ENCODE peak calls at places on chromosomes 6 and 20, in five cellular contexts. Z is heart left ventricle, M is IMR-90, S is body of pancreas, Q is ovary. W is an unnamed sample.

GRCh38 chr20:46221271-46221670 is 87.0 kb downstream of the CDH22 start:
- DNase-seq in Z (no peak), M (no peak), S (no peak), Q (no peak), W (no peak)

GRCh38 chr6:132405143-132405915 is 4.1 kb upstream of the MOXD1 start:
- DNase-seq in Z (no peak), M (peak; percentile 81), S (no peak), Q (no peak), W (no peak)

GRCh38 chr20:25300496-25301170 is 52.7 kb downstream of the PYGB start:
- DNase-seq in Z (no peak), M (peak; percentile 42), S (no peak), Q (no peak), W (no peak)

GRCh38 chr20:10217517-10218410 is 866 bp upstream of the SNAP25 start:
- DNase-seq in Z (no peak), M (peak; percentile 96), S (peak; percentile 53), Q (peak; percentile 90), W (no peak)

GRCh38 chr6:26592649-26593048 is 4.1 kb upstream of the ABT1 start:
- DNase-seq in Z (no peak), M (no peak), S (no peak), Q (no peak), W (no peak)

GRCh38 chr6:51902261-51902764 is 185.1 kb downstream of the PKHD1 start:
- DNase-seq in Z (no peak), M (no peak), S (no peak), Q (no peak), W (no peak)

GRCh38 chr6:163955752-163956151 is 541.2 kb downstream of the QKI start:
- DNase-seq in Z (no peak), M (no peak), S (no peak), Q (no peak), W (no peak)

GRCh38 chr6:75608955-75609533 is 7.4 kb downstream of the SENP6 start:
- DNase-seq in Z (no peak), M (no peak), S (no peak), Q (no peak), W (no peak)

GRCh38 chr6:24584390-24584735 is 61.6 kb downstream of the KIAA0319 start:
- DNase-seq in Z (no peak), M (no peak), S (no peak), Q (no peak), W (no peak)

GRCh38 chr6:136351518-136352106 is 62.0 kb upstream of the BCLAF1 start:
- DNase-seq in Z (no peak), M (no peak), S (no peak), Q (no peak), W (no peak)

GRCh38 chr20:48661575-48662473 is 166.0 kb downstream of the PREX1 start:
- DNase-seq in Z (no peak), M (no peak), S (no peak), Q (no peak), W (no peak)

GRCh38 chr6:40344566-40345185 is 242.5 kb downstream of the LRFN2 start:
- DNase-seq in Z (peak; percentile 8), M (no peak), S (no peak), Q (no peak), W (no peak)

GRCh38 chr20:53934421-53935352 is 135.7 kb downstream of the BCAS1 start:
- DNase-seq in Z (peak; percentile 43), M (peak; percentile 84), S (peak; percentile 45), Q (peak; percentile 64), W (no peak)

GRCh38 chr20:37423545-37423944 is 77.6 kb downstream of the SRC start:
- DNase-seq in Z (no peak), M (no peak), S (no peak), Q (no peak), W (no peak)

GRCh38 chr6:122476131-122476530 is 4.5 kb upstream of the SERINC1 start:
- DNase-seq in Z (no peak), M (peak; percentile 33), S (no peak), Q (no peak), W (no peak)

GRCh38 chr6:10655508-10656055 is 38.8 kb downstream of the C6orf52 start:
- DNase-seq in Z (no peak), M (no peak), S (no peak), Q (no peak), W (no peak)

GRCh38 chr20:1441133-1441532 is 25.5 kb downstream of the NSFL1C start:
- DNase-seq in Z (no peak), M (no peak), S (no peak), Q (no peak), W (no peak)

GRCh38 chr6:32839356-32839755 is 817 bp upstream of the TAP2 start:
- DNase-seq in Z (no peak), M (no peak), S (no peak), Q (no peak), W (no peak)

GRCh38 chr6:41577865-41578713 is 31.9 kb downstream of the FOXP4 start:
- DNase-seq in Z (no peak), M (peak; percentile 51), S (peak; percentile 67), Q (no peak), W (no peak)

DNA sequence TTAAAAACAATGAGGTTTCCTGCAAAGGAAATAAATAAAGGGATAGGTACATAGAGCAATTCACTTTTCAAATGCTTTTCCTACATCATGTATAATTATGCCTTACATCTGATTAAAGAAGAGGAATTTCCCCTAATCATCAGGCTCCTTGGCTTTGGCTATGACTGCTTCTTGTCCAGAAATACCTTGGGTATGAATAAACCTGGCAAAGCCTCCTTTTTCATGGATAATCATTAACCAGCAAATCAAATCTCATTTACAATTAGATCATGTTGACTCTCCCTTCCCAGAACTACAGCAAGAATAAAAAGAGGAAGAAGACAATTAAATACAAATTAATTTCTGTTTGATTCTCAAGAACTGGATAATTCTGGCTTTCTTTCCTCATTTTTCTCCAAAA is 58.0 kb upstream of the CD2AP start:
- DNase-seq in Z (no peak), M (no peak), S (peak; percentile 29), Q (no peak), W (no peak)
- H3K27ac ChIP-seq in Z (no peak overlapping the region), M (no peak overlapping the region), S (no peak overlapping the region), Q (no peak overlapping the region), W (no peak overlapping the region)

DNA sequence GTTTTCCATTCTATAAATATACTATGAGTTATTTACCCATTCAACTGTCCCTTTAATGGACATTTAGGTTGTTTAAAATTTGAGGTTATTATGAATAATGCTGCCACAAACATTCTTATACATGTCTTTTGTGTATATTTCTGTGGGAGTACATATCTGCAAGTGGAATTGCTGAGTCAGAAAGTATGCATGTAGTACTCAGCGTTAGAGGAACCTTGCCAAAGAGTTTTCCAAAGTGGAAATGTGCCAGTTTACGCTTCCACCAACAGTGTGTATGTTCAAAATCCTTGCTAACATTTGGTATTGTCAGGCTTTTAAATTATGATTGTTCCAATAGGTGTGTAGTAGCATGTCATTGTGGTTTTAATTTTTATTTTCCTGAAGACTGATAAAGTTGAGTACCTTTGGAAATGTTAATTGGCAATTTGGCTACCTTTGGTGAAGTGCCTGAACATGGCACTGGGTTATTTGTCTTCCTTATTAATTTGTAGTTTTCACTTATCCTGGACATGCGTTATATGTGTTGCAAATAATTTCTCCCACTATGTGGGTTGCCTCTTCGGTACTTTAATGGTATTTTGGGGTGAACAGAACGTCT is 341.2 kb downstream of the CD83 start:
- DNase-seq in Z (no peak), M (peak; percentile 97), S (no peak), Q (no peak), W (no peak)
- H3K4me1 ChIP-seq in Z (peaks cover 44% of the 10 kb centered on the region), M (peaks cover 6% of the 10 kb centered on the region), S (no peaks in the 10 kb centered on the region), Q (peaks cover 12% of the 10 kb centered on the region), W (no peaks in the 10 kb centered on the region)

GRCh38 chr6:109455502-109456282 is at the start of gene MICAL1:
- DNase-seq in Z (peak; percentile 77), M (peak; percentile 24), S (peak; percentile 75), Q (peak; percentile 70), W (peak; percentile 29)
- TF ChIP-seq POLR2A in Z (no peak), M (no peak), S (peak; percentile 45), Q (no peak), W (no peak)

DNA sequence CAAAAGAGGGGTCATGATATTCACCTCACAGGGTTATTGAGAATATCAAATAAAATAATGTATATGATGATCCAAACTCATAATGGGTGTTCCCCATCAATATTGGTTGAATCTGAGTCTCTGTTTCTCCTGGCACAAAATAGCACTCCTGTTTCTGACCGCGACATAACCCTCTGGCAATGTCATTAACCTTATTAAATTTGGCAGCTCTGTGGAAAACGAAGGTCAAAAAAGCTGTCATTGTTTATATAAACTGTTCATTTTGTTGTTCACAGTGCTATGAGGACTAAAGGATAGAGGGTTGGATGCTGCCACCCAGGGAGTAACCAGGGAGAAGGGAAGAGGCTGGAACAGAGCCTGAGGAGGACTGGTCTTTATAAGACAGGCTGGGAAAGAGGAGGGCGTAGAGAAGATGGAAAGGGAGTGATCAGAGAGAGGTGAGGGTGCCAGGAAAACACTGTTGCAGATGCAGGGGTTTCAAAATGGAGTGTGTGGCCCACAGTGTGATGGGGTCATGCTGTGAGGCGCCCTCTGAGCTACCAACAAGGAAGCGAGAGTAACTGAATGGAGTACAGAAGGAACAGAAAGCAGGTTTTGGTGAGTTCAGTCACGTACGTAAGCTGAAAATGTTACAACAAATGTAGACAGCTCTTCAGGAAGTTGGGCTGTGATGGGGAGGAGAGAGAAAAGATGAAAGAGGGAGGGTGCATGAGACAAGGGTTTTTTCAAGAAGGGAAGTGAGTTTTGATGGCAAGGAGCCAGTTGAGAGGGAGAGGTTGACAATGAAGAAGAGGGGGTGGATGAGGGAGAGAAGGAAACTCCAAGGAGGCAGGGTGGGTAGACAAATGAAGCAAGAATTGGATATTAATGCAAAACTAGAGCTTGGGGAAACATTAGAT is 251.6 kb upstream of the TAB2 start:
- DNase-seq in Z (no peak), M (no peak), S (peak; percentile 62), Q (no peak), W (no peak)
- H3K27ac ChIP-seq in Z (peak overlapping the region; percentile 7), M (no peak overlapping the region), S (no peak overlapping the region), Q (no peak overlapping the region), W (peak overlapping the region; percentile 70)

GRCh38 chr6:356828-357251 is 34.7 kb upstream of the IRF4 start:
- DNase-seq in Z (no peak), M (no peak), S (no peak), Q (no peak), W (no peak)

GRCh38 chr6:355809-356208 is 35.7 kb upstream of the IRF4 start:
- DNase-seq in Z (no peak), M (no peak), S (no peak), Q (no peak), W (no peak)

GRCh38 chr6:354631-355280 is 36.8 kb upstream of the IRF4 start:
- DNase-seq in Z (no peak), M (no peak), S (no peak), Q (no peak), W (no peak)

GRCh38 chr6:353642-354614 is 37.6 kb upstream of the IRF4 start:
- DNase-seq in Z (no peak), M (no peak), S (no peak), Q (no peak), W (no peak)

DNA sequence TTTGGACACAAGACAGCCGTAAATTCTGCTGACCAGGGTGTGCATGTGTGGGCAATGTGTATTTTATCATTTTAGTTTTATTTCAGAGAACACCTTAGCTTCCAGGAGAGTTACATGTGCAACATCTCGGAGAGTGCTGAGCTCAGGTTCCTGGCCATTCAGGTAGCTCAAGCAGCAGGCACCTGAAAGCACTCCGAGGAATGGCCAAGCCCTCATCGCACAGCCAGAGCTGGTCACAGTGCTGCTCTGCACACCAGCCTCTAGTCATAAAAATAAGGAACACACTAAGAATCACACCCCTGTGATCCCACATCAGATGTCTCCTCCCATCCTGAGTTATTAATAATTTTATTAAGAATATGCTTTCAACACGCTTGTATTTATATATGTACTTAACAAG is 36.2 kb upstream of the IRF4 start:
- DNase-seq in Z (no peak), M (no peak), S (no peak), Q (no peak), W (no peak)
- H3K4me1 ChIP-seq in Z (no peaks in the 10 kb centered on the region), M (no peaks in the 10 kb centered on the region), S (no peaks in the 10 kb centered on the region), Q (no peaks in the 10 kb centered on the region), W (no peaks in the 10 kb centered on the region)